ENCODE peak calls at places on chromosomes 11 and 22, in six cellular contexts. L, O, Z, X, R and F are unnamed samples.

GRCh38 chr11:95165638-95166037 is 65.4 kb downstream of the SESN3 start:
- DNase-seq in X (no peak), R (no peak), O (no peak), L (no peak), Z (no peak), F (no peak)

GRCh38 chr22:23826510-23827350 is 12.1 kb downstream of the DERL3 start:
- DNase-seq in R (no peak), Z (no peak), O (no peak), L (no peak), X (no peak), F (no peak)

GRCh38 chr22:46081831-46082210 is 68.5 kb upstream of the PPARA start:
- DNase-seq in Z (no peak), L (no peak), X (no peak), R (no peak), O (no peak), F (no peak)

GRCh38 chr11:115665345-115665901 is 161.2 kb upstream of the CADM1 start:
- DNase-seq in X (no peak), Z (no peak), O (no peak), R (no peak), L (no peak), F (no peak)

GRCh38 chr11:57256119-57256518 is 19.1 kb upstream of the APLNR start:
- DNase-seq in L (no peak), O (no peak), X (no peak), Z (no peak), R (no peak), F (no peak)

GRCh38 chr11:62402226-62402625 is 16.6 kb upstream of the SCGB1A1 start:
- DNase-seq in O (no peak), Z (no peak), X (no peak), R (peak; percentile 83), L (no peak), F (peak; percentile 68)

GRCh38 chr11:20964985-20965384 is 295.6 kb downstream of the NELL1 start:
- DNase-seq in X (no peak), L (no peak), R (no peak), O (no peak), Z (no peak), F (no peak)

GRCh38 chr22:38657248-38657909 is 941 bp downstream of the CBY1 start:
- DNase-seq in X (peak; percentile 13), Z (no peak), L (no peak), R (no peak), O (no peak), F (no peak)

GRCh38 chr11:36015806-36016205 is 71.9 kb downstream of the LDLRAD3 start:
- DNase-seq in X (no peak), L (no peak), R (peak; percentile 69), O (no peak), Z (no peak), F (peak; percentile 30)

GRCh38 chr11:13143486-13144297 is 133.9 kb upstream of the BMAL1 start:
- DNase-seq in Z (no peak), X (no peak), O (no peak), R (no peak), L (no peak), F (no peak)

GRCh38 chr22:40603088-40603605 is 33.4 kb downstream of the MRTFA start:
- DNase-seq in Z (no peak), R (no peak), O (peak; percentile 29), L (no peak), X (no peak), F (no peak)

GRCh38 chr22:23750744-23751440 is at the start of gene ZNF70:
- DNase-seq in O (peak; percentile 82), X (peak; percentile 69), R (peak; percentile 82), L (no peak), Z (no peak), F (peak; percentile 73)

GRCh38 chr11:42625757-42626156 is 686.0 kb upstream of the API5 start:
- DNase-seq in L (no peak), Z (no peak), X (no peak), R (no peak), O (no peak), F (no peak)

GRCh38 chr11:42631223-42631843 is 680.5 kb upstream of the API5 start:
- DNase-seq in X (peak; percentile 12), Z (no peak), L (no peak), O (peak; percentile 21), R (no peak), F (no peak)
- TF ChIP-seq CTCF in X (peak; percentile 22), Z (peak; percentile 24), L (no peak), O (no peak), R (no peak), F (no peak)

GRCh38 chr22:31826443-31826842 is 72.6 kb downstream of the DEPDC5 start:
- DNase-seq in R (no peak), X (no peak), Z (no peak), L (no peak), O (no peak), F (no peak)
- TF ChIP-seq EP300 in R (no peak), X (no peak), Z (no peak), L (no peak), O (no peak), F (no peak)

GRCh38 chr11:1343391-1344055 is 34.1 kb upstream of the TOLLIP start:
- DNase-seq in Z (no peak), L (no peak), X (no peak), R (no peak), O (no peak), F (no peak)

GRCh38 chr11:1348146-1348545 is 38.7 kb upstream of the TOLLIP start:
- DNase-seq in O (no peak), X (no peak), R (no peak), L (no peak), Z (no peak), F (no peak)

GRCh38 chr11:1344056-1344635 is 34.7 kb upstream of the TOLLIP start:
- DNase-seq in L (no peak), R (no peak), O (no peak), Z (no peak), X (no peak), F (no peak)

GRCh38 chr11:1346669-1347390 is 37.4 kb upstream of the TOLLIP start:
- DNase-seq in L (no peak), Z (no peak), R (no peak), O (no peak), X (no peak), F (no peak)

DNA sequence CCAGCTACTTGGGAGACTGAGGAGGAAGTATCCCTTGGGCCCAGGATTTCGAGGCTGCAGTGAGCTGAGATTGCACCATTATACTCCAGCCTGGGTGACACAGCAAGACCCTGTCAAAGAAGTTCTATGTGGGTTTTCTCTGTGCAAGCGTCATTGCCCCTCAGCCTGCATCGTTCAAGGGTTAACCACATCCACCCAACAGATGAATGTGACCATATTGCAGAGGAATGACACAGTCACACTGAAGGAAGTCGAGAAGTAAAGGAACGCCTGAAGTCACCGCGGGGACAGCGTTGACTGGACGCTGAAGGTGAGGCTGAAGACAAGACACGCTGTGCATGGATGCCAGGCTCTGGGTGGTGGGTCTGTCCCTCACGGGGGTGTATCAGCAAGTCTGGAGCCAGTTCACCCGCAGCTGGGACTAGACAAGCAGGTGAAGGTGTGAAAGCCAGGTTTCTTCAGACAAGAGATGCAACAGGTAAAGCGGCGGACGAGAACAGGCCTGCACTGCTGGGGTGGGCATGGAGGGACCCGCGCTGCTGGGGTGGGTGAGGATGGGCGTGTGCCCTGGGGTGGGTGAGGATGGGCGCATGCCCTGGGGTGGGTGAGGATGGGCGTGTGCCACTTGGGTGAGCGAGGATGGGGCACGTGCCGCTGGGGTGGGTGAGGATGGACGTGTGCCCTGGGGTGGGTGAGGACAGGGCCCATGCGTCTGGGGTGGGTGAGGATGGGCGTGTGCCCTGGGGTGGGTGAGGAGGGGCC is 36.5 kb upstream of the TOLLIP start:
- DNase-seq in R (no peak), X (no peak), L (no peak), O (no peak), Z (no peak), F (no peak)
- H3K4me3 ChIP-seq in R (no peak overlapping the region), X (no peak overlapping the region), L (no peak overlapping the region), O (no peak overlapping the region), Z (no peak overlapping the region), F (no peak overlapping the region)

GRCh38 chr11:131906963-131907362 is 536.5 kb downstream of the NTM start:
- DNase-seq in X (no peak), Z (no peak), L (no peak), O (no peak), R (no peak), F (no peak)
- TF ChIP-seq CTCF in X (no peak), Z (peak; percentile 31), L (peak; percentile 2), O (no peak), R (no peak), F (peak; percentile 15)

DNA sequence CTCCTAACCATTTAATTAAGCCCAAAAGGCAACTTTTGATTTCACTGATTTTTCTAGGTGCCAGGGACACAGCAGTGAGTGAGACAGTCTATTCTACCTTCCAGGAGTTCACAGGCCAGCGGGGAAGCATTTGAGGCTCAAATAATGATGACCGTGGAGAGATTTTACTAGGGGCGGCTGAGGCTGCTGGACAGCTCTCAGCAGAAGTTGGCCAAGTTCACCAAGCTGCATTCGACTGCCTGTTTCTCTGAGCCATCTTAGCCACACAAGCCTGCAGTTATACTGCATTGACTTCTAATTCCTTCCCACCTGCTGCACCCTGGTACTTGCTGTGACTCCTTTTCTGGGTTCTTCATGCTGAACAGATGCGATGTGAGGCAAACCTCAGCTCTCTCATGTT is 168.9 kb upstream of the TBCEL start:
- DNase-seq in X (no peak), L (no peak), R (no peak), O (no peak), Z (no peak), F (no peak)
- TF ChIP-seq EP300 in X (no peak), L (no peak), R (no peak), O (no peak), Z (no peak), F (no peak)

GRCh38 chr22:49829044-49829719 is 1.5 kb upstream of the BRD1 start:
- DNase-seq in O (no peak), R (no peak), Z (no peak), L (no peak), X (no peak), F (no peak)

GRCh38 chr22:49827853-49828598 is at the start of gene BRD1:
- DNase-seq in Z (no peak), O (peak; percentile 51), R (peak; percentile 49), L (no peak), X (no peak), F (no peak)

GRCh38 chr22:49826603-49827306 is 918 bp downstream of the BRD1 start:
- DNase-seq in L (no peak), O (no peak), X (no peak), R (peak; percentile 55), Z (no peak), F (peak; percentile 28)

GRCh38 chr22:49827307-49827852 is 293 bp downstream of the BRD1 start:
- DNase-seq in Z (no peak), L (no peak), X (no peak), O (no peak), R (no peak), F (no peak)

DNA sequence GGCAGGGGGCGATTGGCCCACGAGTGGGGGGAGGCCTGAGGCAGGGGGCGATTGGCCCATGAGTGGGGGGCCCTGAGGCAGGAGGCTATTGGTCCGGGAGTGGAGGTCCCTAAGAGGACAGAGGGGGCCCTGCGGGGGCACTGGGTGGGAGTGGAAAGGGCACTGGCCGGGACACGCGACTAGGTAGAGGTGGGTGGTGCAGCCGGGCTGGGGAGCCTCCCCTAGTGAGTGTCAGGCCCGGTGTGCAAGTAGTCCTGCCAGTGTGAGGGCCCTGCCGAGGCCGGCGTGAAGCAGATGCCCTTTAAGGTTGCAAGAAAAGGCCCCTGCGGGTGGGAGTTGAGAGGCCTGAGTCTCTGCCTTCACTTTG is 909 bp upstream of the BRD1 start:
- DNase-seq in X (no peak), Z (no peak), O (no peak), R (no peak), L (no peak), F (no peak)
- H3K4me3 ChIP-seq in X (peak overlapping the region; percentile 77), Z (no peak overlapping the region), O (no peak overlapping the region), R (no peak overlapping the region), L (no peak overlapping the region), F (no peak overlapping the region)

GRCh38 chr11:85182437-85183109 is 444.6 kb downstream of the DLG2 start:
- DNase-seq in O (peak; percentile 57), R (no peak), X (peak; percentile 21), Z (no peak), L (no peak), F (no peak)
- TF ChIP-seq CTCF in O (no peak), R (no peak), X (no peak), Z (peak; percentile 30), L (peak; percentile 11), F (peak; percentile 38)